ENCODE peak calls at places on chromosomes 2 and 18, in five cellular contexts. P is CD4-positive, CD25-positive, alpha-beta regulatory T cell; H is BE2C; W is cardiac fibroblast; Z is AG09309. O is an unnamed sample.
A peak's percentile ranks its signal among the peaks of the same experiment; 100 is the strongest.

GRCh38 chr2:63862802-63863201 is 21.1 kb downstream of the UGP2 start:
- DNase-seq in P (peak; percentile 21), H (no peak), W (peak; percentile 46), Z (no peak), O (no peak)

GRCh38 chr2:30956995-30957394 is 149.7 kb upstream of the CAPN13 start:
- DNase-seq in P (no peak), H (no peak), W (no peak), Z (no peak), O (no peak)

GRCh38 chr18:3679254-3679653 is 229.3 kb downstream of the TGIF1 start:
- DNase-seq in P (no peak), H (no peak), W (no peak), Z (no peak), O (no peak)

GRCh38 chr2:233329489-233330135 is 22.0 kb downstream of the SAG start:
- DNase-seq in P (no peak), H (no peak), W (peak; percentile 26), Z (no peak), O (peak; percentile 8)

GRCh38 chr2:200985806-200986205 is 22.3 kb upstream of the ORC2 start:
- DNase-seq in P (no peak), H (no peak), W (no peak), Z (peak; percentile 46), O (peak; percentile 11)

GRCh38 chr2:71700041-71700879 is 246.9 kb downstream of the DYSF start:
- DNase-seq in P (no peak), H (no peak), W (no peak), Z (no peak), O (no peak)

GRCh38 chr2:73282924-73283544 is 1.2 kb downstream of the FBXO41 start:
- DNase-seq in P (no peak), H (no peak), W (no peak), Z (no peak), O (no peak)

GRCh38 chr2:223853425-223853837 is 16.0 kb upstream of the AP1S3 start:
- DNase-seq in P (no peak), H (no peak), W (peak; percentile 50), Z (no peak), O (no peak)

GRCh38 chr18:75276813-75277628 is 66.4 kb downstream of the TSHZ1 start:
- DNase-seq in P (peak; percentile 11), H (no peak), W (no peak), Z (peak; percentile 51), O (peak; percentile 52)

GRCh38 chr2:37774976-37775907 is 103.8 kb upstream of the CDC42EP3 start:
- DNase-seq in P (no peak), H (no peak), W (peak; percentile 66), Z (no peak), O (no peak)

GRCh38 chr2:58895849-58896248 is 654.7 kb upstream of the FANCL start:
- DNase-seq in P (no peak), H (no peak), W (no peak), Z (no peak), O (no peak)

GRCh38 chr2:23520256-23520655 is 135.3 kb downstream of the KLHL29 start:
- DNase-seq in P (no peak), H (no peak), W (no peak), Z (no peak), O (no peak)

GRCh38 chr2:6906165-6906751 is 11.0 kb upstream of the RNF144A start:
- DNase-seq in P (peak; percentile 26), H (no peak), W (peak; percentile 13), Z (no peak), O (no peak)

GRCh38 chr18:74402806-74403433 is 54.2 kb downstream of the DIPK1C start:
- DNase-seq in P (no peak), H (peak; percentile 27), W (no peak), Z (no peak), O (no peak)

GRCh38 chr18:40250218-40250617 is 1704.8 kb upstream of the PIK3C3 start:
- DNase-seq in P (no peak), H (no peak), W (no peak), Z (no peak), O (no peak)

GRCh38 chr2:15674637-15675455 is 83.2 kb downstream of the DDX1 start:
- DNase-seq in P (no peak), H (no peak), W (no peak), Z (no peak), O (no peak)

GRCh38 chr18:76425299-76426101 is 69.5 kb downstream of the ZNF516 start:
- DNase-seq in P (no peak), H (no peak), W (no peak), Z (no peak), O (no peak)

DNA sequence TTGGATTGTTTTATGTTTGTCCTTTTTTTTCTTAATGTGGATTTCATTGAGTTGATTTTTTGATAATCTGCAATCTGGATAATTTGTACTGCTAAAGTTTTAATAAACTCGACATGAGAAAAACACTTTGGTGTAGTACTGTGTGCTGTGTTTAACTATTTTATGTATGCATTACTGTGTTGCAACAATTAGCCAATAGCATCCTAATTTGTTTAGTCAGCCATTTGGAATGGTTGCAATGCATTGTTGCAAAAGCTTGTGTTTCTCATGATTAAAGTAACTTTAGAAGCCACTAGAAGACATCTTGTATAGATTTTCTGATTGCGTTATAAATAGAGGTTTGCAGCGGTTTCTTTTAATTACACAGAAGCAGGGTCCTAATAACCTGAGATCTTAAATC is 53.5 kb downstream of the PPIG start:
- DNase-seq in P (no peak), H (no peak), W (peak; percentile 83), Z (peak; percentile 62), O (peak; percentile 51)
- H3K4me3 ChIP-seq in P (no peak overlapping the region), H (no peak overlapping the region), W (no peak overlapping the region), Z (no peak overlapping the region), O (no peak overlapping the region)

DNA sequence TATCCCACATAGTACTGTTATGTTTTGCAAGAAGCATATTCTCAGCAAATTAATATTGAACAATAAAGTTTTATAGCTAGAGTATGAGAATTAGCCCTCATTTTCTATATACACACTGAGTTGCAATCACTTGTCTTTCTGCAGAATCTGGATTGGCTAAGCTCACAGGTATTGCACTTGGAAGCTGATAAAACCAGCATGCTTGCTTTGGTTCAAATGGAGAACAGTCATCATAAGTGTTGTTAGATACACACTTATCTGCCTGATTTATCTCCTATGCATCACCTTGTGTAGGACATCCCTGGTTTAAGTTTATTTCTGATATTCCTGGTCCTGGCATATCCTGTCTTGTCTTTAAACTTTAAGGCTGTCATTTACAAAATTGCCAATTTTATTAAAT is 38.0 kb upstream of the CYP20A1 start:
- DNase-seq in P (no peak), H (no peak), W (no peak), Z (no peak), O (no peak)
- H3K4me3 ChIP-seq in P (no peak overlapping the region), H (no peak overlapping the region), W (no peak overlapping the region), Z (no peak overlapping the region), O (no peak overlapping the region)

GRCh38 chr2:178828496-178828895 is 21.3 kb upstream of the TTN start:
- DNase-seq in P (no peak), H (no peak), W (no peak), Z (no peak), O (no peak)
- H3K4me3 ChIP-seq in P (no peak overlapping the region), H (no peak overlapping the region), W (no peak overlapping the region), Z (no peak overlapping the region), O (no peak overlapping the region)

GRCh38 chr18:26415041-26415440 is 133.3 kb downstream of the KCTD1 start:
- DNase-seq in P (no peak), H (no peak), W (no peak), Z (no peak), O (no peak)

GRCh38 chr18:26416652-26417150 is 131.7 kb downstream of the KCTD1 start:
- DNase-seq in P (no peak), H (no peak), W (no peak), Z (no peak), O (no peak)

GRCh38 chr18:26417190-26417589 is 131.2 kb downstream of the KCTD1 start:
- DNase-seq in P (no peak), H (no peak), W (no peak), Z (no peak), O (no peak)

GRCh38 chr18:26418225-26418624 is 130.1 kb downstream of the KCTD1 start:
- DNase-seq in P (no peak), H (no peak), W (no peak), Z (no peak), O (no peak)

DNA sequence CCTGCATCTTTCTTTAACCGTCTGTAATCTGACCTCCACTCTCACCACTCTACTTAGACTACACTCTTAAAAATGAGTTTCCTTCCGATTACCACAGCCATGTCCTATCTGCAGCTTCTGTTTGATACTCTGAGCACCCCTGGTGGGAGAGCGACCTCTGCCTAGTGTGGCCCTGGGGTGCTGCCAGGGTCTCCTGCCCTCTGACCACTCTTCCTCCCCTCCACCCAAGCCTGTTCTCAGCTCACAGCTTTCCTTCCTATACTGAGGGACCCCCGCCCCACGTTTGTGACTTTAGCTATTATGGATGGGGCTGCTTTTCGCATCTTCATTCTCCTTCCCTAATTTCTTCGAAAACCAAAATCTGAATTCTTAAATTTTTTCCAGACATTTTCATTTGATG is 132.7 kb downstream of the KCTD1 start:
- DNase-seq in P (no peak), H (no peak), W (no peak), Z (no peak), O (no peak)
- H3K4me3 ChIP-seq in P (no peak overlapping the region), H (no peak overlapping the region), W (no peak overlapping the region), Z (no peak overlapping the region), O (no peak overlapping the region)

GRCh38 chr2:181680055-181680936 is at the start of gene NEUROD1:
- DNase-seq in P (no peak), H (peak; percentile 39), W (no peak), Z (no peak), O (no peak)
- H3K4me3 ChIP-seq in P (no peak within 1 kb of the TSS), H (peak within 1 kb of the TSS; percentile 16), W (no peak within 1 kb of the TSS), Z (peak within 1 kb of the TSS; percentile 14), O (peak within 1 kb of the TSS; percentile 18)

O was measured in skeletal muscle cell.